ENCODE peak calls at places on chromosomes 3 and 15, in ten cellular contexts. E is activated CD8-positive, alpha-beta memory T cell treated with anti-CD3 and anti-CD28 coated beads, Interleukin-2, amount 50 U/mL, for 48 hours; H is uterus; Z is T-helper 1 cell; L is activated T-cell treated with anti-CD3 and anti-CD28 coated beads for 1 hour; W is right cardiac atrium; Q is HL-60; A is stimulated activated CD8-positive, alpha-beta memory T cell treated with anti-CD3 and anti-CD28 coated beads, Interleukin-4, amount 100 ng/mL, for 1 hour; G is RCC 7860; I is retinal pigment epithelial cell. S is an unnamed sample.

GRCh38 chr3:39224288-39224687 is 31.9 kb upstream of the XIRP1 start:
- DNase-seq in E (no peak), H (no peak), Z (no peak), L (no peak), W (no peak), Q (no peak), A (no peak), G (no peak), I (no peak), S (no peak)

GRCh38 chr3:125107861-125108567 is 52.2 kb upstream of the HEG1 start:
- DNase-seq in E (no peak), H (no peak), Z (no peak), L (no peak), W (no peak), Q (no peak), A (no peak), G (peak), I (peak), S (no peak)

GRCh38 chr3:158783051-158783450 is 18.8 kb upstream of the MFSD1 start:
- DNase-seq in E (no peak), H (no peak), Z (no peak), L (no peak), W (no peak), Q (no peak), A (no peak), G (no peak), I (no peak), S (no peak)

GRCh38 chr15:77870195-77871065 is 207.1 kb downstream of the TBC1D2B start:
- DNase-seq in E (peak), H (peak), Z (no peak), L (peak), W (peak), Q (peak), A (no peak), G (peak), I (no peak), S (peak)

GRCh38 chr3:4532535-4533112 is 39.5 kb downstream of the ITPR1 start:
- DNase-seq in E (no peak), H (no peak), Z (no peak), L (no peak), W (no peak), Q (no peak), A (no peak), G (no peak), I (no peak), S (no peak)

GRCh38 chr3:150296123-150296750 is 111.9 kb upstream of the TSC22D2 start:
- DNase-seq in E (no peak), H (no peak), Z (no peak), L (no peak), W (no peak), Q (no peak), A (no peak), G (no peak), I (no peak), S (no peak)

GRCh38 chr3:172094621-172095557 is 55.5 kb downstream of the FNDC3B start:
- DNase-seq in E (no peak), H (no peak), Z (no peak), L (no peak), W (peak), Q (no peak), A (no peak), G (no peak), I (no peak), S (no peak)

GRCh38 chr15:35117508-35118280 is 32.6 kb upstream of the NANOGP8 start:
- DNase-seq in E (no peak), H (no peak), Z (no peak), L (no peak), W (no peak), Q (no peak), A (no peak), G (no peak), I (peak), S (no peak)

GRCh38 chr15:40282870-40283614 is at the start of gene ANKRD63:
- DNase-seq in E (peak), H (no peak), Z (no peak), L (peak), W (peak), Q (no peak), A (no peak), G (no peak), I (no peak), S (no peak)

GRCh38 chr3:47577583-47578118 is 1.0 kb downstream of the CSPG5 start:
- DNase-seq in E (no peak), H (no peak), Z (no peak), L (no peak), W (peak), Q (no peak), A (no peak), G (no peak), I (no peak), S (no peak)

GRCh38 chr15:76058714-76059319 is 968 bp upstream of the TMEM266 start:
- DNase-seq in E (peak), H (no peak), Z (no peak), L (no peak), W (no peak), Q (peak), A (no peak), G (no peak), I (no peak), S (peak)

GRCh38 chr3:151460240-151460639 is 621 bp downstream of the IGSF10 start:
- DNase-seq in E (no peak), H (no peak), Z (no peak), L (no peak), W (no peak), Q (no peak), A (no peak), G (no peak), I (no peak), S (no peak)

GRCh38 chr3:60829058-60829457 is 422.2 kb downstream of the FHIT start:
- DNase-seq in E (no peak), H (no peak), Z (no peak), L (no peak), W (no peak), Q (no peak), A (no peak), G (no peak), I (no peak), S (no peak)

GRCh38 chr15:74845208-74845568 is 2.2 kb upstream of the ULK3 start:
- DNase-seq in E (peak), H (no peak), Z (no peak), L (peak), W (peak), Q (no peak), A (no peak), G (no peak), I (no peak), S (no peak)

GRCh38 chr3:31634485-31634884 is 101.8 kb downstream of the STT3B start:
- DNase-seq in E (no peak), H (no peak), Z (no peak), L (no peak), W (no peak), Q (no peak), A (no peak), G (no peak), I (no peak), S (no peak)

GRCh38 chr3:174100744-174101143 is 703.2 kb downstream of the NLGN1 start:
- DNase-seq in E (no peak), H (no peak), Z (no peak), L (no peak), W (no peak), Q (no peak), A (no peak), G (no peak), I (no peak), S (no peak)

GRCh38 chr3:131388400-131388799 is 6.8 kb downstream of the NUDT16 start:
- DNase-seq in E (no peak), H (no peak), Z (no peak), L (no peak), W (no peak), Q (no peak), A (no peak), G (no peak), I (no peak), S (no peak)

GRCh38 chr15:101615414-101615985 is 36.7 kb downstream of the TM2D3 start:
- DNase-seq in E (no peak), H (no peak), Z (no peak), L (no peak), W (peak), Q (no peak), A (no peak), G (no peak), I (no peak), S (peak)

GRCh38 chr15:48435356-48435755 is 104.1 kb downstream of the DUT start:
- DNase-seq in E (no peak), H (no peak), Z (no peak), L (no peak), W (no peak), Q (no peak), A (no peak), G (no peak), I (no peak), S (no peak)

GRCh38 chr3:40915346-40915865 is 283.9 kb upstream of the CTNNB1 start:
- DNase-seq in E (no peak), H (no peak), Z (no peak), L (no peak), W (no peak), Q (no peak), A (no peak), G (no peak), I (no peak), S (no peak)

S was measured in adrenal gland.